ENCODE peak calls at places on chromosomes 13 and 19, in seven cellular contexts. Y, S, M, N, K, I and U are unnamed samples.

GRCh38 chr13:101556676-101557121 is 104.2 kb downstream of the ITGBL1 start:
- DNase-seq in Y (peak), S (no peak), M (no peak), N (no peak), K (no peak), I (no peak), U (no peak)

GRCh38 chr19:1856698-1857603 is 6.4 kb downstream of the KLF16 start:
- DNase-seq in Y (peak), S (peak), M (no peak), N (peak), K (peak), I (peak), U (peak)

GRCh38 chr19:46489445-46490272 is 6.0 kb downstream of the PNMA8B start:
- DNase-seq in Y (peak), S (peak), M (no peak), N (peak), K (peak), I (no peak), U (no peak)

GRCh38 chr13:71610876-71611275 is 256.1 kb downstream of the DACH1 start:
- DNase-seq in Y (no peak), S (no peak), M (no peak), N (no peak), K (no peak), I (no peak), U (no peak)

GRCh38 chr13:111531505-111531904 is 211.1 kb downstream of the TEX29 start:
- DNase-seq in Y (peak), S (no peak), M (no peak), N (peak), K (no peak), I (no peak), U (no peak)

GRCh38 chr19:9295411-9295849 is 14.2 kb downstream of the ZNF699 start:
- DNase-seq in Y (no peak), S (no peak), M (no peak), N (no peak), K (no peak), I (no peak), U (no peak)

GRCh38 chr19:18156841-18157464 is 4.0 kb downstream of the PIK3R2 start:
- DNase-seq in Y (peak), S (peak), M (no peak), N (peak), K (no peak), I (peak), U (no peak)

GRCh38 chr13:46553521-46553885 is 533 bp downstream of the LRCH1 start:
- DNase-seq in Y (no peak), S (no peak), M (no peak), N (no peak), K (no peak), I (no peak), U (no peak)

GRCh38 chr19:55041627-55042343 is 3.7 kb upstream of the GP6 start:
- DNase-seq in Y (no peak), S (no peak), M (no peak), N (no peak), K (peak), I (no peak), U (peak)

GRCh38 chr19:32372726-32373613 is 27.6 kb downstream of the ZNF507 start:
- DNase-seq in Y (peak), S (no peak), M (no peak), N (no peak), K (no peak), I (no peak), U (no peak)

GRCh38 chr13:105847532-105848295 is 687.7 kb downstream of the EFNB2 start:
- DNase-seq in Y (peak), S (no peak), M (no peak), N (no peak), K (no peak), I (no peak), U (no peak)

GRCh38 chr13:97758317-97758716 is 195.2 kb upstream of the IPO5 start:
- DNase-seq in Y (peak), S (no peak), M (no peak), N (no peak), K (no peak), I (no peak), U (no peak)

GRCh38 chr13:99113351-99113750 is 87.3 kb upstream of the UBAC2 start:
- DNase-seq in Y (no peak), S (no peak), M (no peak), N (no peak), K (no peak), I (no peak), U (no peak)